ENCODE peak calls at places on chromosomes 6 and 20, in six cellular contexts. One of them, this sample, is unnamed.

GRCh38 chr6:15474196-15474595 is 188.6 kb downstream of the DTNBP1 start:
- DNase-seq in GM13976: no peak
- DNase-seq in GM12865: no peak
- DNase-seq in GM20000: no peak
- DNase-seq in bronchial epithelial cell: peak
- DNase-seq in astrocyte of the spinal cord: no peak
- DNase-seq in this sample: no peak

GRCh38 chr20:62063601-62063980 is 2.1 kb downstream of the TAF4 start:
- DNase-seq in GM13976: no peak
- DNase-seq in GM12865: no peak
- DNase-seq in GM20000: no peak
- DNase-seq in bronchial epithelial cell: no peak
- DNase-seq in astrocyte of the spinal cord: peak
- DNase-seq in this sample: peak

GRCh38 chr6:23446394-23447001 is 679.5 kb upstream of the NRSN1 start:
- DNase-seq in GM13976: no peak
- DNase-seq in GM12865: peak
- DNase-seq in GM20000: no peak
- DNase-seq in bronchial epithelial cell: peak
- DNase-seq in astrocyte of the spinal cord: peak
- DNase-seq in this sample: peak

GRCh38 chr6:82364087-82365010 is 732 bp downstream of the TPBG start:
- DNase-seq in GM13976: peak
- DNase-seq in GM12865: peak
- DNase-seq in GM20000: peak
- DNase-seq in bronchial epithelial cell: peak
- DNase-seq in astrocyte of the spinal cord: peak
- DNase-seq in this sample: peak

GRCh38 chr6:144330588-144330987 is 45.5 kb downstream of the UTRN start:
- DNase-seq in GM13976: no peak
- DNase-seq in GM12865: no peak
- DNase-seq in GM20000: no peak
- DNase-seq in bronchial epithelial cell: peak
- DNase-seq in astrocyte of the spinal cord: no peak
- DNase-seq in this sample: no peak

GRCh38 chr20:43749734-43750294 is 23.0 kb upstream of the GTSF1L start:
- DNase-seq in GM13976: peak
- DNase-seq in GM12865: peak
- DNase-seq in GM20000: peak
- DNase-seq in bronchial epithelial cell: peak
- DNase-seq in astrocyte of the spinal cord: peak
- DNase-seq in this sample: peak

GRCh38 chr6:25250878-25251277 is 28.3 kb upstream of the CARMIL1 start:
- DNase-seq in GM13976: peak
- DNase-seq in GM12865: peak
- DNase-seq in GM20000: peak
- DNase-seq in bronchial epithelial cell: peak
- DNase-seq in astrocyte of the spinal cord: peak
- DNase-seq in this sample: no peak

GRCh38 chr6:19472168-19472567 is 365.0 kb upstream of the ID4 start:
- DNase-seq in GM13976: no peak
- DNase-seq in GM12865: no peak
- DNase-seq in GM20000: no peak
- DNase-seq in bronchial epithelial cell: peak
- DNase-seq in astrocyte of the spinal cord: peak
- DNase-seq in this sample: no peak

GRCh38 chr6:72699142-72699541 is 77.3 kb downstream of the KCNQ5 start:
- DNase-seq in GM13976: no peak
- DNase-seq in GM12865: no peak
- DNase-seq in GM20000: no peak
- DNase-seq in bronchial epithelial cell: peak
- DNase-seq in astrocyte of the spinal cord: no peak
- DNase-seq in this sample: no peak

GRCh38 chr6:25302677-25303128 is 23.5 kb downstream of the CARMIL1 start:
- DNase-seq in GM13976: no peak
- DNase-seq in GM12865: no peak
- DNase-seq in GM20000: no peak
- DNase-seq in bronchial epithelial cell: peak
- DNase-seq in astrocyte of the spinal cord: peak
- DNase-seq in this sample: no peak

GRCh38 chr6:92820531-92820930 is 598.8 kb downstream of the EPHA7 start:
- DNase-seq in GM13976: no peak
- DNase-seq in GM12865: no peak
- DNase-seq in GM20000: no peak
- DNase-seq in bronchial epithelial cell: no peak
- DNase-seq in astrocyte of the spinal cord: no peak
- DNase-seq in this sample: no peak

GRCh38 chr6:134938896-134939295 is 11.0 kb downstream of the ALDH8A1 start:
- DNase-seq in GM13976: peak
- DNase-seq in GM12865: peak
- DNase-seq in GM20000: peak
- DNase-seq in bronchial epithelial cell: peak
- DNase-seq in astrocyte of the spinal cord: no peak
- DNase-seq in this sample: no peak

GRCh38 chr20:37999526-38000263 is 33.6 kb downstream of the TTI1 start:
- DNase-seq in GM13976: no peak
- DNase-seq in GM12865: no peak
- DNase-seq in GM20000: no peak
- DNase-seq in bronchial epithelial cell: no peak
- DNase-seq in astrocyte of the spinal cord: no peak
- DNase-seq in this sample: no peak

GRCh38 chr6:156231353-156231752 is 545.8 kb upstream of the ARID1B start:
- DNase-seq in GM13976: no peak
- DNase-seq in GM12865: no peak
- DNase-seq in GM20000: no peak
- DNase-seq in bronchial epithelial cell: no peak
- DNase-seq in astrocyte of the spinal cord: no peak
- DNase-seq in this sample: no peak

GRCh38 chr20:32449057-32449889 is 91.1 kb downstream of the ASXL1 start:
- DNase-seq in GM13976: no peak
- DNase-seq in GM12865: no peak
- DNase-seq in GM20000: no peak
- DNase-seq in bronchial epithelial cell: no peak
- DNase-seq in astrocyte of the spinal cord: no peak
- DNase-seq in this sample: no peak

GRCh38 chr6:44216677-44217331 is at the start of gene MYMX:
- DNase-seq in GM13976: no peak
- DNase-seq in GM12865: no peak
- DNase-seq in GM20000: peak
- DNase-seq in bronchial epithelial cell: no peak
- DNase-seq in astrocyte of the spinal cord: no peak
- DNase-seq in this sample: peak

GRCh38 chr6:29834564-29835436 is 7.2 kb downstream of the HLA-G start:
- DNase-seq in GM13976: no peak
- DNase-seq in GM12865: peak
- DNase-seq in GM20000: peak
- DNase-seq in bronchial epithelial cell: peak
- DNase-seq in astrocyte of the spinal cord: peak
- DNase-seq in this sample: peak

GRCh38 chr6:157182503-157183254 is 140.6 kb downstream of the TMEM242 start:
- DNase-seq in GM13976: no peak
- DNase-seq in GM12865: no peak
- DNase-seq in GM20000: no peak
- DNase-seq in bronchial epithelial cell: no peak
- DNase-seq in astrocyte of the spinal cord: no peak
- DNase-seq in this sample: no peak

GRCh38 chr6:142774292-142774691 is 170.7 kb downstream of the HIVEP2 start:
- DNase-seq in GM13976: no peak
- DNase-seq in GM12865: no peak
- DNase-seq in GM20000: no peak
- DNase-seq in bronchial epithelial cell: no peak
- DNase-seq in astrocyte of the spinal cord: no peak
- DNase-seq in this sample: no peak

GRCh38 chr6:52285174-52286068 is 879 bp upstream of the MCM3 start:
- DNase-seq in GM13976: no peak
- DNase-seq in GM12865: peak
- DNase-seq in GM20000: peak
- DNase-seq in bronchial epithelial cell: no peak
- DNase-seq in astrocyte of the spinal cord: no peak
- DNase-seq in this sample: no peak

GRCh38 chr6:12614468-12614867 is 102.1 kb upstream of the PHACTR1 start:
- DNase-seq in GM13976: no peak
- DNase-seq in GM12865: no peak
- DNase-seq in GM20000: no peak
- DNase-seq in bronchial epithelial cell: no peak
- DNase-seq in astrocyte of the spinal cord: no peak
- DNase-seq in this sample: no peak

GRCh38 chr6:108565091-108565766 is 4.5 kb downstream of the FOXO3 start:
- DNase-seq in GM13976: peak
- DNase-seq in GM12865: peak
- DNase-seq in GM20000: peak
- DNase-seq in bronchial epithelial cell: peak
- DNase-seq in astrocyte of the spinal cord: peak
- DNase-seq in this sample: no peak

GRCh38 chr6:27565839-27566779 is 93.2 kb upstream of the ZNF184 start:
- DNase-seq in GM13976: no peak
- DNase-seq in GM12865: peak
- DNase-seq in GM20000: no peak
- DNase-seq in bronchial epithelial cell: peak
- DNase-seq in astrocyte of the spinal cord: no peak
- DNase-seq in this sample: peak

GRCh38 chr20:49316704-49317103 is 38.8 kb upstream of the ZNFX1 start:
- DNase-seq in GM13976: no peak
- DNase-seq in GM12865: no peak
- DNase-seq in GM20000: no peak
- DNase-seq in bronchial epithelial cell: no peak
- DNase-seq in astrocyte of the spinal cord: no peak
- DNase-seq in this sample: no peak

GRCh38 chr20:44471481-44471882 is 4.2 kb upstream of the TTPAL start:
- DNase-seq in GM13976: no peak
- DNase-seq in GM12865: no peak
- DNase-seq in GM20000: no peak
- DNase-seq in bronchial epithelial cell: peak
- DNase-seq in astrocyte of the spinal cord: peak
- DNase-seq in this sample: no peak

GRCh38 chr20:11738852-11739251 is 178.8 kb upstream of the BTBD3 start:
- DNase-seq in GM13976: no peak
- DNase-seq in GM12865: no peak
- DNase-seq in GM20000: no peak
- DNase-seq in bronchial epithelial cell: peak
- DNase-seq in astrocyte of the spinal cord: no peak
- DNase-seq in this sample: no peak

GRCh38 chr20:11745160-11745559 is 172.5 kb upstream of the BTBD3 start:
- DNase-seq in GM13976: no peak
- DNase-seq in GM12865: no peak
- DNase-seq in GM20000: no peak
- DNase-seq in bronchial epithelial cell: no peak
- DNase-seq in astrocyte of the spinal cord: no peak
- DNase-seq in this sample: no peak

DNA sequence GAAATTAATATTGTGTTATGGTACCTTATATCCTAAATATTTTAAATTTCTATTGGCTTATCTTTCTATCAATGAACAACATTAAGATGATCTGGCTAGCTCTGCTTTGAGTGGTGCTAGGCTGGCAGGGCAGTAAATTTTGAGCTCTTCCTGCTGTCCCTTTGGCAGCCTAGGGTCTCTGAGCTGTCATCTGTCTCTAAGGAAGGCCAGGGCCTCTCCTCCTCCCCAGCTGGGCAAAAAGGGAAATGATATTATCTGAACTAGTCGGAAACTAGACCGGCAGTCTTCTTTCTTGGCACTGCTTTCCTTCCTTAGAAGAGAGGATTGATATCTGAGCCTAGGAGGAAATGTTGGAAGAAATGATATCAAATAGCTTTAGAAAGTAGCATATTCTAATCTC is 176.7 kb upstream of the BTBD3 start:
- DNase-seq in GM13976: no peak
- DNase-seq in GM12865: no peak
- DNase-seq in GM20000: no peak
- DNase-seq in bronchial epithelial cell: no peak
- DNase-seq in astrocyte of the spinal cord: no peak
- DNase-seq in this sample: no peak
- TF ChIP-seq CTCF in GM13976: no peak
- TF ChIP-seq CTCF in GM12865: no peak
- TF ChIP-seq CTCF in GM20000: no peak
- TF ChIP-seq CTCF in bronchial epithelial cell: no peak
- TF ChIP-seq CTCF in astrocyte of the spinal cord: no peak
- TF ChIP-seq CTCF in this sample: no peak

DNA sequence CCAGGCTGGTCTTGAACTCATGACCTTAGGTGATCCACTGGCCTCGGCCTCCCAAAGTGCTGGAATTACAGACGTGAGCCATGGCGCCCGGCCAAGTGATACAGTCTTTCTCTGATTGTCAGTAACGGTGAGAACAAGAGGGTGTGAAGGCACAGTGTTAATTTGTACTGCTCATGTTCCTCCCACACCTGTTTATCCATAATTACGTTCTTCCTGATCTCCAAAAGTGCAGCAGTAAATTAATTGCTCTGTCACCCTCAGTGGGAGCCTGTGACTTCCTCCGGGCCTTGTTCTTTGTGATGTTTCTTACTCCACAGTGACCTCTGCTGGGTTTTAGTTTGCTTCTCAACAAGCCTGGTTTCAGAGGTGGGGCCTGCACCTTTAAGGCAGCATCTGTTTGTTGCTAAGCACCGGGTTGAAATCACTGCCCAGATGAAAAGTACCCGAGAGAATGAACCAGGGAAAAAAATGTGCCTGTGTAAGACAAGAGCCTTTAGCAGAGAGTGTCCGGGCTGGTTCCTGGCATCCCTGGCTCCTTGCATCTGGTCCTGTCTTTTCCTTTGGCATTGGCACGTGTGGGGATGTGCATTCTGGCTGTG is 89.1 kb upstream of the CLDN20 start:
- DNase-seq in GM13976: peak
- DNase-seq in GM12865: peak
- DNase-seq in GM20000: peak
- DNase-seq in bronchial epithelial cell: peak
- DNase-seq in astrocyte of the spinal cord: peak
- DNase-seq in this sample: peak
- TF ChIP-seq CTCF in GM13976: peak
- TF ChIP-seq CTCF in GM12865: peak
- TF ChIP-seq CTCF in GM20000: peak
- TF ChIP-seq CTCF in bronchial epithelial cell: peak
- TF ChIP-seq CTCF in astrocyte of the spinal cord: peak
- TF ChIP-seq CTCF in this sample: peak

DNA sequence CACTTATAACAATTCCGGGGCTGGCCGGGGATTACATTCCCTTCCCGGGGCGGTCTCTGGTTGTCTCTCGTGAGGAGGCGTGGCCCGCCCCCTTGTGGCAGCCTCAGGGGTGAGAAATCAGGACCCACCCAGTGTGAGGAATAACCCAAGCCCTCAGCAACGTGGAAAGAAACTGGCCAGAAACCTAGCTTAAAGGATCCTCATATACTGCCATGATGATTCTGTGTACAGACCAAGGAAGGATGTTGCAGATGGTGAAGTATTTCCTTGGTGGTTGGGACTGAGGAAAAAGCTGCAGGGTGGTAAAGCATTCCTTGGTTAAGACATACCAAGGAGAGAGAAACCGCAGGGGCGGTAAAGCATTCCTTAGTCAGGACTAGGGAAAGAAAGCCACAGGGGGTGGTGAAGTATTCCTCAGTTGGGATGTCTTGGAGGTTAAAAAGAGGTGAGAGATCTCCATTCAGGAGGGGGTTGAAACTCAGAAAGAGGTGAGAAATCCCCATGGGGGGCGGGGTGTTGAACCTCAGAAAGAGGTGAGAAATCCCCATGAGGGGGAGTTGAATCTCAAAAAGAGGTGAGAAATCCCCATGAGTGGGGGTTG is 238.2 kb downstream of the RNGTT start:
- DNase-seq in GM13976: no peak
- DNase-seq in GM12865: peak
- DNase-seq in GM20000: peak
- DNase-seq in bronchial epithelial cell: no peak
- DNase-seq in astrocyte of the spinal cord: peak
- DNase-seq in this sample: peak
- TF ChIP-seq CTCF in GM13976: no peak
- TF ChIP-seq CTCF in GM12865: no peak
- TF ChIP-seq CTCF in GM20000: no peak
- TF ChIP-seq CTCF in bronchial epithelial cell: no peak
- TF ChIP-seq CTCF in astrocyte of the spinal cord: peak
- TF ChIP-seq CTCF in this sample: peak

GRCh38 chr6:3330199-3330598 is 71.5 kb downstream of the PSMG4 start:
- DNase-seq in GM13976: no peak
- DNase-seq in GM12865: no peak
- DNase-seq in GM20000: no peak
- DNase-seq in bronchial epithelial cell: no peak
- DNase-seq in astrocyte of the spinal cord: no peak
- DNase-seq in this sample: no peak
- TF ChIP-seq CTCF in GM13976: no peak
- TF ChIP-seq CTCF in GM12865: no peak
- TF ChIP-seq CTCF in GM20000: no peak
- TF ChIP-seq CTCF in bronchial epithelial cell: no peak
- TF ChIP-seq CTCF in astrocyte of the spinal cord: no peak
- TF ChIP-seq CTCF in this sample: no peak

This sample was measured in nephron progenitor cell.